ENCODE peak calls at places on chromosomes 3 and 15, in ten cellular contexts. E is putamen; N is posterior cingulate gyrus; V is stimulated activated CD8-positive, alpha-beta memory T cell treated with anti-CD3 and anti-CD28 coated beads, Interleukin-15, amount 100 ng/mL, for 24 hours; S is T-helper 1 cell; I is ureter; M is thoracic aorta; Z is fibroblast of lung; Q is CD4-positive, alpha-beta memory T cell; D is left cardiac atrium. G is an unnamed sample.
A peak's percentile ranks its signal among the peaks of the same experiment; 100 is the strongest.

GRCh38 chr3:185341616-185342457 is 21.1 kb upstream of the MAP3K13 start:
- DNase-seq in N (peak; percentile 17), V (no peak), Z (no peak), D (no peak), M (no peak), S (no peak), I (no peak), E (peak; percentile 38), Q (no peak), G (no peak)

GRCh38 chr15:77674327-77674726 is 41.6 kb upstream of the LINGO1 start:
- DNase-seq in S (no peak), I (no peak), N (no peak), M (no peak), Q (no peak), E (no peak), D (no peak), V (no peak), Z (no peak), G (no peak)

GRCh38 chr15:39154136-39154770 is 426.6 kb upstream of the THBS1 start:
- DNase-seq in N (no peak), Z (no peak), S (no peak), M (no peak), Q (no peak), I (no peak), D (no peak), V (no peak), E (no peak), G (no peak)

GRCh38 chr3:194801378-194802124 is 115.9 kb downstream of the FAM43A start:
- DNase-seq in V (no peak), Z (no peak), Q (no peak), I (no peak), N (no peak), D (no peak), M (no peak), S (no peak), E (no peak), G (no peak)

GRCh38 chr3:135107043-135107442 is 312.0 kb downstream of the EPHB1 start:
- DNase-seq in Z (no peak), S (no peak), Q (no peak), N (no peak), I (no peak), E (no peak), V (no peak), M (no peak), D (no peak), G (no peak)

GRCh38 chr15:70580286-70580685 is 183.1 kb downstream of the UACA start:
- DNase-seq in Z (no peak), I (no peak), S (no peak), V (no peak), M (no peak), E (no peak), N (no peak), D (no peak), Q (no peak), G (no peak)

GRCh38 chr3:135007622-135008021 is 212.6 kb downstream of the EPHB1 start:
- DNase-seq in M (no peak), Z (no peak), V (no peak), S (no peak), I (no peak), E (no peak), D (no peak), N (no peak), Q (no peak), G (no peak)

GRCh38 chr3:9782777-9783176 is 9.5 kb downstream of the TADA3 start:
- DNase-seq in V (no peak), E (no peak), D (no peak), S (no peak), N (no peak), I (no peak), Z (no peak), M (no peak), Q (no peak), G (no peak)

GRCh38 chr3:169781209-169781855 is 8.1 kb downstream of the MYNN start:
- DNase-seq in Q (no peak), N (no peak), E (no peak), V (no peak), S (no peak), I (no peak), M (no peak), Z (no peak), D (no peak), G (no peak)

GRCh38 chr3:165196577-165197561 is 685 bp upstream of the SLITRK3 start:
- DNase-seq in I (no peak), Q (no peak), M (no peak), N (no peak), D (no peak), V (no peak), E (no peak), S (no peak), Z (peak; percentile 15), G (peak; percentile 7)

GRCh38 chr15:55799287-55800212 is 56.6 kb upstream of the PRTG start:
- DNase-seq in M (no peak), N (no peak), Q (no peak), V (no peak), E (no peak), D (peak; percentile 31), I (no peak), Z (peak; percentile 64), S (no peak), G (peak; percentile 41)

GRCh38 chr3:112378989-112379692 is 46.2 kb downstream of the CD200 start:
- DNase-seq in I (peak; percentile 54), M (no peak), Q (no peak), V (no peak), S (no peak), D (no peak), N (no peak), E (no peak), Z (peak; percentile 97), G (no peak)

GRCh38 chr3:50714953-50715352 is 40.2 kb downstream of the DOCK3 start:
- DNase-seq in Z (no peak), M (no peak), Q (no peak), V (no peak), N (no peak), S (no peak), E (no peak), I (no peak), D (no peak), G (no peak)

GRCh38 chr3:57434041-57434440 is 110.1 kb downstream of the DNAH12 start:
- DNase-seq in I (no peak), D (no peak), E (no peak), N (no peak), M (no peak), Z (peak; percentile 49), Q (no peak), S (no peak), V (no peak), G (no peak)

GRCh38 chr3:15271030-15271429 is 61.4 kb downstream of the SH3BP5 start:
- DNase-seq in E (no peak), N (no peak), M (no peak), I (no peak), Q (no peak), Z (no peak), S (no peak), D (no peak), V (no peak), G (no peak)

G was measured in T1000.